ENCODE peak calls at places on chromosomes 7 and 10, in nine cellular contexts. M, U, A, J, Y, G, I, L and X are unnamed samples.

GRCh38 chr10:127973810-127974311 is 67.0 kb downstream of the PTPRE start:
- DNase-seq in I (no peak), U (no peak), J (no peak), L (no peak), M (no peak), Y (no peak), G (no peak), A (no peak), X (no peak)

GRCh38 chr7:21944616-21945373 is 904 bp downstream of the CDCA7L start:
- DNase-seq in L (peak; percentile 88), I (no peak), U (peak; percentile 34), A (peak; percentile 42), G (peak; percentile 75), M (no peak), Y (peak; percentile 67), J (peak; percentile 29), X (peak; percentile 63)

GRCh38 chr7:131106681-131107342 is 220.9 kb upstream of the MKLN1 start:
- DNase-seq in A (peak; percentile 44), Y (no peak), M (peak; percentile 33), J (peak; percentile 55), L (peak; percentile 39), I (peak; percentile 54), G (no peak), U (peak; percentile 40), X (peak; percentile 36)

GRCh38 chr10:81514811-81515210 is 360.2 kb upstream of the NRG3 start:
- DNase-seq in U (no peak), A (no peak), J (no peak), L (no peak), I (no peak), M (no peak), G (no peak), Y (no peak), X (no peak)

GRCh38 chr10:92857904-92858514 is 9.7 kb downstream of the EXOC6 start:
- DNase-seq in G (no peak), A (no peak), U (no peak), M (no peak), I (no peak), Y (no peak), L (no peak), J (no peak), X (no peak)

GRCh38 chr10:112307631-112308502 is 24.7 kb downstream of the TECTB start:
- DNase-seq in M (no peak), J (peak; percentile 53), I (no peak), Y (peak; percentile 58), L (peak; percentile 52), A (peak; percentile 69), G (no peak), U (no peak), X (peak; percentile 51)

GRCh38 chr7:33816106-33816505 is 89.2 kb upstream of the BMPER start:
- DNase-seq in I (no peak), J (no peak), U (no peak), L (no peak), Y (no peak), M (no peak), A (no peak), G (no peak), X (no peak)

GRCh38 chr7:133837248-133837647 is 289.9 kb upstream of the LRGUK start:
- DNase-seq in Y (no peak), I (no peak), L (no peak), A (no peak), U (no peak), J (no peak), M (no peak), G (no peak), X (no peak)

GRCh38 chr10:33801705-33802104 is 467.2 kb upstream of the NRP1 start:
- DNase-seq in I (no peak), L (peak; percentile 23), A (no peak), Y (no peak), U (no peak), J (peak; percentile 80), G (no peak), M (no peak), X (no peak)

GRCh38 chr7:18873674-18874341 is 243.6 kb downstream of the TWIST1 start:
- DNase-seq in U (no peak), Y (no peak), A (no peak), M (no peak), J (no peak), I (no peak), G (no peak), L (no peak), X (no peak)

GRCh38 chr7:79454325-79454960 is 976 bp upstream of the MAGI2 start:
- DNase-seq in A (peak; percentile 8), M (peak; percentile 24), Y (no peak), J (no peak), U (no peak), L (no peak), I (peak; percentile 51), G (no peak), X (no peak)

GRCh38 chr10:114183563-114183962 is 4.4 kb downstream of the TDRD1 start:
- DNase-seq in G (no peak), A (no peak), U (no peak), I (no peak), J (no peak), Y (no peak), L (no peak), M (no peak), X (no peak)

GRCh38 chr10:80900661-80901060 is 363.0 kb downstream of the SH2D4B start:
- DNase-seq in Y (no peak), J (no peak), A (no peak), G (no peak), U (no peak), M (no peak), I (no peak), L (no peak), X (no peak)

GRCh38 chr10:124722812-124723783 is 21.1 kb downstream of the FAM53B start:
- DNase-seq in I (peak; percentile 58), L (no peak), J (no peak), M (no peak), A (peak; percentile 92), Y (peak; percentile 43), U (no peak), G (no peak), X (peak; percentile 94)

GRCh38 chr10:116978906-116979305 is 26.1 kb downstream of the SHTN1 start:
- DNase-seq in Y (no peak), U (no peak), A (no peak), M (no peak), G (no peak), L (no peak), I (no peak), J (no peak), X (no peak)

GRCh38 chr10:77702166-77702565 is 64.6 kb upstream of the KCNMA1 start:
- DNase-seq in J (peak; percentile 81), L (no peak), A (no peak), M (no peak), G (no peak), U (no peak), Y (no peak), I (no peak), X (peak; percentile 65)

GRCh38 chr10:27658788-27659187 is 86.8 kb downstream of the MKX start:
- DNase-seq in I (no peak), U (no peak), Y (no peak), G (no peak), A (no peak), J (peak; percentile 48), M (no peak), L (no peak), X (no peak)

GRCh38 chr10:72637398-72637857 is 11.5 kb upstream of the MICU1 start:
- DNase-seq in M (no peak), J (peak; percentile 82), A (peak; percentile 57), I (peak; percentile 47), U (no peak), L (peak; percentile 16), G (no peak), Y (peak; percentile 92), X (peak; percentile 72)

GRCh38 chr7:85600425-85600824 is 413.6 kb upstream of the SEMA3D start:
- DNase-seq in A (no peak), L (no peak), Y (no peak), J (peak; percentile 0), M (no peak), G (no peak), I (no peak), U (no peak), X (no peak)

GRCh38 chr7:15686957-15687644 is 618 bp upstream of the MEOX2 start:
- DNase-seq in I (no peak), Y (no peak), J (no peak), L (peak; percentile 45), A (no peak), M (peak; percentile 23), U (no peak), G (no peak), X (no peak)

GRCh38 chr7:66100408-66101050 is 14.1 kb upstream of the CRCP start:
- DNase-seq in L (no peak), A (no peak), M (no peak), J (no peak), G (peak; percentile 36), I (no peak), U (no peak), Y (no peak), X (no peak)

GRCh38 chr7:128209229-128210035 is 31.6 kb upstream of the LEP start:
- DNase-seq in L (peak; percentile 73), G (peak; percentile 22), I (peak; percentile 54), A (peak; percentile 86), J (peak; percentile 73), Y (peak; percentile 84), U (peak; percentile 55), M (peak; percentile 29), X (peak; percentile 80)

GRCh38 chr10:70379581-70380176 is 2.7 kb downstream of the LRRC20 start:
- DNase-seq in U (no peak), I (no peak), G (no peak), A (peak; percentile 54), M (no peak), L (no peak), J (no peak), Y (peak; percentile 50), X (peak; percentile 45)

GRCh38 chr7:122199171-122199570 is 55.1 kb upstream of the AASS start:
- DNase-seq in G (no peak), L (peak; percentile 2), J (peak; percentile 24), I (no peak), U (no peak), Y (no peak), A (no peak), M (no peak), X (no peak)

GRCh38 chr7:154302380-154302779 is 250.2 kb downstream of the DPP6 start:
- DNase-seq in G (no peak), J (no peak), I (no peak), Y (no peak), A (no peak), M (no peak), U (no peak), L (no peak), X (no peak)

GRCh38 chr7:19619122-19619521 is 89.7 kb downstream of the POLR1F start:
- DNase-seq in Y (no peak), L (no peak), A (no peak), M (no peak), J (peak; percentile 74), G (no peak), U (no peak), I (no peak), X (no peak)

GRCh38 chr7:35993663-35994622 is 159.1 kb upstream of the EEPD1 start:
- DNase-seq in I (no peak), L (no peak), M (no peak), G (no peak), Y (no peak), A (no peak), J (no peak), U (no peak), X (no peak)

GRCh38 chr10:7406712-7407333 is 4.0 kb downstream of the SFMBT2 start:
- DNase-seq in J (no peak), A (no peak), G (no peak), U (no peak), L (no peak), M (no peak), Y (peak; percentile 30), I (peak; percentile 52), X (no peak)

GRCh38 chr7:15459018-15459621 is 102.7 kb downstream of the AGMO start:
- DNase-seq in M (no peak), Y (no peak), G (no peak), U (no peak), L (no peak), I (no peak), J (peak; percentile 18), A (no peak), X (no peak)

GRCh38 chr7:81327873-81328272 is 409.0 kb upstream of the SEMA3C start:
- DNase-seq in Y (no peak), A (no peak), J (no peak), I (no peak), M (no peak), L (no peak), U (no peak), G (no peak), X (no peak)

GRCh38 chr10:3107426-3107961 is 40.1 kb downstream of the PFKP start:
- DNase-seq in M (peak; percentile 51), G (no peak), J (peak; percentile 95), L (peak; percentile 86), I (peak; percentile 85), Y (no peak), U (no peak), A (no peak), X (no peak)